ENCODE peak calls at places on chromosomes 2 and 18, in nine cellular contexts. One of them, this sample, is unnamed.

GRCh38 chr18:58671941-58672565 is 788 bp downstream of the MALT1 start:
- DNase-seq in coronary artery: peak; percentile 79
- DNase-seq in pancreas: no peak
- DNase-seq in aorta: no peak
- DNase-seq in IMR-90: peak; percentile 36
- DNase-seq in stomach: peak; percentile 52
- DNase-seq in heart right ventricle: no peak
- DNase-seq in astrocyte: peak; percentile 36
- DNase-seq in GM23338: peak; percentile 73
- DNase-seq in this sample: peak; percentile 25

GRCh38 chr2:238114331-238114841 is 14.2 kb downstream of the ESPNL start:
- DNase-seq in astrocyte: no peak
- DNase-seq in heart right ventricle: no peak
- DNase-seq in stomach: no peak
- DNase-seq in aorta: peak; percentile 26
- DNase-seq in pancreas: no peak
- DNase-seq in IMR-90: no peak
- DNase-seq in GM23338: no peak
- DNase-seq in coronary artery: no peak
- DNase-seq in this sample: no peak

GRCh38 chr2:149686136-149686535 is 98.6 kb upstream of the MMADHC start:
- DNase-seq in heart right ventricle: no peak
- DNase-seq in IMR-90: no peak
- DNase-seq in stomach: no peak
- DNase-seq in pancreas: no peak
- DNase-seq in astrocyte: no peak
- DNase-seq in GM23338: no peak
- DNase-seq in coronary artery: no peak
- DNase-seq in aorta: no peak
- DNase-seq in this sample: no peak

GRCh38 chr2:202632682-202633081 is 2.1 kb upstream of the FAM117B start:
- DNase-seq in aorta: peak; percentile 81
- DNase-seq in GM23338: no peak
- DNase-seq in coronary artery: peak; percentile 78
- DNase-seq in astrocyte: peak; percentile 19
- DNase-seq in pancreas: peak; percentile 55
- DNase-seq in heart right ventricle: peak; percentile 69
- DNase-seq in stomach: no peak
- DNase-seq in IMR-90: peak; percentile 58
- DNase-seq in this sample: no peak

GRCh38 chr18:37484893-37485834 is 80.4 kb downstream of the CELF4 start:
- DNase-seq in stomach: no peak
- DNase-seq in astrocyte: no peak
- DNase-seq in pancreas: peak; percentile 6
- DNase-seq in coronary artery: no peak
- DNase-seq in IMR-90: peak; percentile 5
- DNase-seq in heart right ventricle: no peak
- DNase-seq in aorta: no peak
- DNase-seq in GM23338: peak; percentile 78
- DNase-seq in this sample: no peak

GRCh38 chr2:128451084-128451483 is 132.4 kb upstream of the HS6ST1 start:
- DNase-seq in IMR-90: no peak
- DNase-seq in stomach: peak; percentile 21
- DNase-seq in heart right ventricle: no peak
- DNase-seq in aorta: no peak
- DNase-seq in pancreas: no peak
- DNase-seq in GM23338: no peak
- DNase-seq in astrocyte: no peak
- DNase-seq in coronary artery: peak; percentile 52
- DNase-seq in this sample: no peak

GRCh38 chr2:22360735-22361374 is 1024.1 kb upstream of the KLHL29 start:
- DNase-seq in coronary artery: no peak
- DNase-seq in astrocyte: no peak
- DNase-seq in stomach: no peak
- DNase-seq in pancreas: no peak
- DNase-seq in IMR-90: no peak
- DNase-seq in aorta: no peak
- DNase-seq in GM23338: no peak
- DNase-seq in heart right ventricle: no peak
- DNase-seq in this sample: no peak

GRCh38 chr2:219037783-219038549 is 3.4 kb downstream of the CFAP65 start:
- DNase-seq in pancreas: no peak
- DNase-seq in IMR-90: no peak
- DNase-seq in coronary artery: no peak
- DNase-seq in stomach: peak; percentile 57
- DNase-seq in GM23338: no peak
- DNase-seq in astrocyte: no peak
- DNase-seq in heart right ventricle: no peak
- DNase-seq in aorta: no peak
- DNase-seq in this sample: no peak

GRCh38 chr2:231648579-231649174 is 56.0 kb downstream of the TEX44 start:
- DNase-seq in pancreas: peak; percentile 71
- DNase-seq in aorta: peak; percentile 77
- DNase-seq in astrocyte: no peak
- DNase-seq in IMR-90: peak; percentile 50
- DNase-seq in heart right ventricle: peak; percentile 68
- DNase-seq in coronary artery: no peak
- DNase-seq in stomach: peak; percentile 89
- DNase-seq in GM23338: peak; percentile 82
- DNase-seq in this sample: peak; percentile 26

GRCh38 chr2:39994151-39994550 is 215.1 kb upstream of the THUMPD2 start:
- DNase-seq in GM23338: no peak
- DNase-seq in astrocyte: peak; percentile 87
- DNase-seq in coronary artery: no peak
- DNase-seq in heart right ventricle: no peak
- DNase-seq in stomach: no peak
- DNase-seq in IMR-90: peak; percentile 92
- DNase-seq in aorta: no peak
- DNase-seq in pancreas: no peak
- DNase-seq in this sample: no peak

GRCh38 chr18:44681611-44682010 is 923 bp downstream of the SETBP1 start:
- DNase-seq in heart right ventricle: no peak
- DNase-seq in pancreas: no peak
- DNase-seq in astrocyte: no peak
- DNase-seq in GM23338: no peak
- DNase-seq in IMR-90: no peak
- DNase-seq in coronary artery: no peak
- DNase-seq in stomach: no peak
- DNase-seq in aorta: no peak
- DNase-seq in this sample: no peak

GRCh38 chr2:24015562-24016375 is 5.9 kb downstream of the MFSD2B start:
- DNase-seq in pancreas: no peak
- DNase-seq in GM23338: peak; percentile 44
- DNase-seq in aorta: no peak
- DNase-seq in astrocyte: peak; percentile 59
- DNase-seq in coronary artery: no peak
- DNase-seq in stomach: no peak
- DNase-seq in heart right ventricle: no peak
- DNase-seq in IMR-90: peak; percentile 83
- DNase-seq in this sample: no peak

GRCh38 chr2:128633501-128633900 is 314.8 kb upstream of the HS6ST1 start:
- DNase-seq in stomach: no peak
- DNase-seq in IMR-90: peak; percentile 57
- DNase-seq in aorta: no peak
- DNase-seq in astrocyte: peak; percentile 84
- DNase-seq in coronary artery: no peak
- DNase-seq in heart right ventricle: no peak
- DNase-seq in GM23338: no peak
- DNase-seq in pancreas: no peak
- DNase-seq in this sample: no peak

GRCh38 chr2:203672856-203673255 is 33.6 kb upstream of the CD28 start:
- DNase-seq in heart right ventricle: no peak
- DNase-seq in GM23338: no peak
- DNase-seq in IMR-90: no peak
- DNase-seq in stomach: no peak
- DNase-seq in astrocyte: no peak
- DNase-seq in aorta: no peak
- DNase-seq in coronary artery: no peak
- DNase-seq in pancreas: no peak
- DNase-seq in this sample: no peak

GRCh38 chr2:62814132-62814531 is 108.6 kb downstream of the EHBP1 start:
- DNase-seq in stomach: no peak
- DNase-seq in GM23338: no peak
- DNase-seq in IMR-90: peak; percentile 76
- DNase-seq in pancreas: no peak
- DNase-seq in aorta: no peak
- DNase-seq in astrocyte: peak; percentile 43
- DNase-seq in heart right ventricle: peak; percentile 25
- DNase-seq in coronary artery: no peak
- DNase-seq in this sample: no peak

GRCh38 chr2:42361728-42362298 is 796 bp upstream of the COX7A2L start:
- DNase-seq in aorta: no peak
- DNase-seq in coronary artery: no peak
- DNase-seq in pancreas: no peak
- DNase-seq in stomach: no peak
- DNase-seq in heart right ventricle: no peak
- DNase-seq in GM23338: no peak
- DNase-seq in IMR-90: no peak
- DNase-seq in astrocyte: no peak
- DNase-seq in this sample: no peak

GRCh38 chr2:157245441-157246211 is 11.9 kb upstream of the GALNT5 start:
- DNase-seq in GM23338: no peak
- DNase-seq in IMR-90: peak; percentile 20
- DNase-seq in aorta: no peak
- DNase-seq in coronary artery: no peak
- DNase-seq in stomach: no peak
- DNase-seq in pancreas: no peak
- DNase-seq in heart right ventricle: no peak
- DNase-seq in astrocyte: peak; percentile 47
- DNase-seq in this sample: no peak

GRCh38 chr2:156935611-156936010 is 321.9 kb upstream of the GALNT5 start:
- DNase-seq in IMR-90: no peak
- DNase-seq in heart right ventricle: no peak
- DNase-seq in stomach: no peak
- DNase-seq in coronary artery: no peak
- DNase-seq in GM23338: peak; percentile 8
- DNase-seq in pancreas: no peak
- DNase-seq in astrocyte: peak; percentile 66
- DNase-seq in aorta: no peak
- DNase-seq in this sample: no peak

GRCh38 chr18:79460445-79461300 is 64.9 kb downstream of the NFATC1 start:
- DNase-seq in coronary artery: no peak
- DNase-seq in pancreas: no peak
- DNase-seq in stomach: no peak
- DNase-seq in GM23338: no peak
- DNase-seq in heart right ventricle: no peak
- DNase-seq in aorta: no peak
- DNase-seq in astrocyte: no peak
- DNase-seq in IMR-90: peak; percentile 4
- DNase-seq in this sample: no peak

DNA sequence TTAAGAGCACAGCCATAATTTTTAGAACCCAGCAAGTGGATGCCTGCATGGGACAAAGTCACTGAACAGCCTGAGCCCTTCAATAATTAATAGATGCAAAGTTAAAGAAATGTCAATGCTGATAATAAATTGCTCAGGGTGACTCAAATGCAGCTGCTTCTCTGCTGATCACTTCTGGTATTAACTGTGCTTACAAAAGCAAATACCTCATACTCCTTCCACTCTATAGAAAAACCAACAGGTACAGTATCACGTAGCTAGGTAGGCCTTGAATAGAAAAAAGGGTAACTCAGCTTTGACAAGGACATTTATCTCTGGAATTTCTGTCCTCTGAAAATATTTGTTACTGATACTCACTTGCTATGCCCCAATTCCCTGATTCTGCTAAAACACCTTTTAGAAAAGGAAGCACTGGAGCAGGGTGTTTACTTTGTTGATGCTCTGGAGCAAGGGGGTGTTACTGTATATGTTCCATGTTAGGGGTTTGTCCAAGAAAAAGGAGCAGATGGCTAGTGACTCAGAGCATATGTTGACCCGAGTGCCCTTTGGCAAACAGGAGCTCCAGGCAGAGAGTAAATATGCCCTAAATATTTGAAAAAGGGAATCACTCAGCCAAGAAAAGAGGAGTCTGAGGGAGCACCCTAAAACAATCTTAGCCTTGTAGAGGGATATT is 59.1 kb upstream of the RTN4 start:
- DNase-seq in astrocyte: peak; percentile 66
- DNase-seq in aorta: no peak
- DNase-seq in stomach: no peak
- DNase-seq in pancreas: peak; percentile 47
- DNase-seq in IMR-90: peak; percentile 92
- DNase-seq in GM23338: no peak
- DNase-seq in coronary artery: no peak
- DNase-seq in heart right ventricle: no peak
- DNase-seq in this sample: no peak
- H3K27ac ChIP-seq in astrocyte: peak overlapping the region; percentile 24
- H3K27ac ChIP-seq in aorta: no peak overlapping the region
- H3K27ac ChIP-seq in stomach: peak overlapping the region; percentile 44
- H3K27ac ChIP-seq in pancreas: peak overlapping the region; percentile 53
- H3K27ac ChIP-seq in IMR-90: no peak overlapping the region
- H3K27ac ChIP-seq in GM23338: no peak overlapping the region
- H3K27ac ChIP-seq in coronary artery: peak overlapping the region; percentile 15
- H3K27ac ChIP-seq in heart right ventricle: no peak overlapping the region
- H3K27ac ChIP-seq in this sample: peak overlapping the region; percentile 81

GRCh38 chr2:138010890-138011289 is 46.6 kb downstream of the HNMT start:
- DNase-seq in coronary artery: no peak
- DNase-seq in IMR-90: no peak
- DNase-seq in stomach: no peak
- DNase-seq in heart right ventricle: no peak
- DNase-seq in GM23338: no peak
- DNase-seq in aorta: no peak
- DNase-seq in astrocyte: no peak
- DNase-seq in pancreas: no peak
- DNase-seq in this sample: no peak
- H3K27ac ChIP-seq in coronary artery: no peak overlapping the region
- H3K27ac ChIP-seq in IMR-90: no peak overlapping the region
- H3K27ac ChIP-seq in stomach: no peak overlapping the region
- H3K27ac ChIP-seq in heart right ventricle: no peak overlapping the region
- H3K27ac ChIP-seq in GM23338: no peak overlapping the region
- H3K27ac ChIP-seq in aorta: no peak overlapping the region
- H3K27ac ChIP-seq in astrocyte: no peak overlapping the region
- H3K27ac ChIP-seq in pancreas: no peak overlapping the region
- H3K27ac ChIP-seq in this sample: no peak overlapping the region

DNA sequence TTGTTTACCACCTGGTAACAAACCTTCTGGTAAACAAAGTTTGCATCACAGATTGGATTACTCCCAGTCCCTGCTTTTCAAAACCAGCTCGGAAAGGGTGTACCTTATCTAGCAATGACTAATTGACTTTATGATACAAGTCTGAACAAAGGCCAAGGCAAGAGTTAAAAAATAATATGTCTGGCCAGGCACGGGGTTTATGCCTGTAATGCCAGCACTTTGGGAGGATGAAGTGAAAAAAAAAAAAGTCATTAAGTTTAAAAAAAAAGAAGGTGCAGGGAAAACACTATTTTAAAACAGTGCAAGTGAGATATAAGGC is 35.4 kb upstream of the PMAIP1 start:
- DNase-seq in coronary artery: no peak
- DNase-seq in GM23338: no peak
- DNase-seq in heart right ventricle: no peak
- DNase-seq in aorta: no peak
- DNase-seq in pancreas: no peak
- DNase-seq in stomach: no peak
- DNase-seq in IMR-90: no peak
- DNase-seq in astrocyte: no peak
- DNase-seq in this sample: no peak
- H3K27ac ChIP-seq in coronary artery: no peak overlapping the region
- H3K27ac ChIP-seq in GM23338: peak overlapping the region; percentile 92
- H3K27ac ChIP-seq in heart right ventricle: no peak overlapping the region
- H3K27ac ChIP-seq in aorta: no peak overlapping the region
- H3K27ac ChIP-seq in pancreas: no peak overlapping the region
- H3K27ac ChIP-seq in stomach: no peak overlapping the region
- H3K27ac ChIP-seq in IMR-90: no peak overlapping the region
- H3K27ac ChIP-seq in astrocyte: no peak overlapping the region
- H3K27ac ChIP-seq in this sample: no peak overlapping the region

GRCh38 chr18:13220326-13220991 is 1.9 kb downstream of the LDLRAD4 start:
- DNase-seq in heart right ventricle: peak; percentile 34
- DNase-seq in IMR-90: no peak
- DNase-seq in aorta: peak; percentile 66
- DNase-seq in pancreas: no peak
- DNase-seq in coronary artery: no peak
- DNase-seq in astrocyte: peak; percentile 49
- DNase-seq in stomach: peak; percentile 45
- DNase-seq in GM23338: no peak
- DNase-seq in this sample: no peak
- H3K27ac ChIP-seq in heart right ventricle: peak overlapping the region; percentile 97
- H3K27ac ChIP-seq in IMR-90: no peak overlapping the region
- H3K27ac ChIP-seq in aorta: no peak overlapping the region
- H3K27ac ChIP-seq in pancreas: no peak overlapping the region
- H3K27ac ChIP-seq in coronary artery: peak overlapping the region; percentile 81
- H3K27ac ChIP-seq in astrocyte: no peak overlapping the region
- H3K27ac ChIP-seq in stomach: peak overlapping the region; percentile 47
- H3K27ac ChIP-seq in GM23338: no peak overlapping the region
- H3K27ac ChIP-seq in this sample: peak overlapping the region; percentile 60

This sample was measured in caudate nucleus.